ENCODE peak calls at places on chromosomes 5 and 9, in six cellular contexts. R is cardiac fibroblast; E is Calu3; D is ecto neural progenitor cell; Q is stimulated activated CD8-positive, alpha-beta memory T cell treated with anti-CD3 and anti-CD28 coated beads, Interleukin-4, amount 100 ng/mL, for 1 hour; P is endodermal cell. G is an unnamed sample.

GRCh38 chr5:59660737-59661136 is 232.8 kb downstream of the PDE4D start:
- DNase-seq in E (peak), Q (no peak), R (peak), D (no peak), P (no peak), G (no peak)

GRCh38 chr9:29176786-29177185 is 1603.5 kb upstream of the C9orf72 start:
- DNase-seq in E (no peak), D (no peak), R (no peak), Q (no peak), P (no peak), G (no peak)

GRCh38 chr9:93052791-93053540 is 5.5 kb upstream of the SUSD3 start:
- DNase-seq in R (no peak), E (no peak), Q (no peak), P (peak), D (no peak), G (no peak)

GRCh38 chr5:10403829-10404228 is 37.9 kb upstream of the ROPN1L start:
- DNase-seq in R (no peak), Q (no peak), P (no peak), E (no peak), D (no peak), G (no peak)

GRCh38 chr9:4298255-4299005 is 1.4 kb downstream of the GLIS3 start:
- DNase-seq in Q (no peak), P (peak), E (no peak), D (peak), R (no peak), G (no peak)

GRCh38 chr5:158351485-158352140 is 492.7 kb upstream of the CLINT1 start:
- DNase-seq in Q (no peak), R (no peak), D (no peak), E (no peak), P (no peak), G (no peak)

GRCh38 chr5:156328766-156329165 is 1.8 kb downstream of the SGCD start:
- DNase-seq in Q (no peak), D (no peak), P (no peak), R (no peak), E (no peak), G (no peak)

GRCh38 chr5:176781638-176782570 is 28.5 kb upstream of the UNC5A start:
- DNase-seq in E (no peak), P (peak), R (no peak), D (peak), Q (no peak), G (no peak)

GRCh38 chr5:179380211-179381035 is 35.2 kb upstream of the ADAMTS2 start:
- DNase-seq in R (no peak), P (peak), Q (no peak), D (peak), E (no peak), G (no peak)

GRCh38 chr5:179275941-179276837 is 69.1 kb downstream of the ADAMTS2 start:
- DNase-seq in E (no peak), P (no peak), R (peak), Q (no peak), D (no peak), G (peak)

GRCh38 chr5:137533963-137534362 is 34.8 kb upstream of the SPOCK1 start:
- DNase-seq in E (no peak), P (no peak), R (no peak), D (no peak), Q (no peak), G (no peak)

GRCh38 chr5:9924614-9925013 is 294.5 kb upstream of the TAS2R1 start:
- DNase-seq in R (peak), Q (no peak), P (no peak), D (no peak), E (peak), G (peak)

GRCh38 chr5:125274938-125275759 is 528.7 kb upstream of the ZNF608 start:
- DNase-seq in R (peak), E (no peak), D (no peak), Q (no peak), P (no peak), G (no peak)

GRCh38 chr9:107952773-107953172 is 463.2 kb upstream of the KLF4 start:
- DNase-seq in E (no peak), R (no peak), P (no peak), Q (no peak), D (no peak), G (no peak)

GRCh38 chr5:93018461-93018860 is 562.6 kb downstream of the NR2F1-AS1 start:
- DNase-seq in D (no peak), R (peak), E (no peak), Q (no peak), P (no peak), G (no peak)

GRCh38 chr9:33637881-33638280 is 113.8 kb downstream of the ANKRD18B start:
- DNase-seq in P (no peak), E (no peak), D (no peak), Q (no peak), R (no peak), G (no peak)

GRCh38 chr5:108681079-108681921 is 66.4 kb upstream of the FER start:
- DNase-seq in R (peak), Q (no peak), P (peak), E (peak), D (no peak), G (peak)